ENCODE peak calls at places on chromosomes 12 and 14, in seven cellular contexts. One of them, this sample, is unnamed.

GRCh38 chr14:99062216-99062615 is 209.8 kb downstream of the BCL11B start:
- DNase-seq in progenitor cell of endocrine pancreas: no peak
- DNase-seq in GM04504: no peak
- DNase-seq in T1000: no peak
- DNase-seq in activated T-helper 1 cell treated with anti-CD3 and anti-CD28 coated beads, Interleukin-2, amount 50 U/mL, for 16 hours: no peak
- DNase-seq in left ventricle myocardium inferior: no peak
- DNase-seq in T-helper 9 cell: no peak
- DNase-seq in this sample: no peak

GRCh38 chr12:59763835-59764234 is 168.0 kb downstream of the SLC16A7 start:
- DNase-seq in T-helper 9 cell: no peak
- DNase-seq in progenitor cell of endocrine pancreas: no peak
- DNase-seq in left ventricle myocardium inferior: no peak
- DNase-seq in activated T-helper 1 cell treated with anti-CD3 and anti-CD28 coated beads, Interleukin-2, amount 50 U/mL, for 16 hours: no peak
- DNase-seq in GM04504: no peak
- DNase-seq in T1000: no peak
- DNase-seq in this sample: no peak

GRCh38 chr12:4244868-4245267 is 28.7 kb upstream of the CCND2 start:
- DNase-seq in progenitor cell of endocrine pancreas: no peak
- DNase-seq in left ventricle myocardium inferior: no peak
- DNase-seq in T-helper 9 cell: no peak
- DNase-seq in GM04504: no peak
- DNase-seq in T1000: no peak
- DNase-seq in activated T-helper 1 cell treated with anti-CD3 and anti-CD28 coated beads, Interleukin-2, amount 50 U/mL, for 16 hours: no peak
- DNase-seq in this sample: no peak

GRCh38 chr12:5244513-5244972 is 187.4 kb upstream of the NTF3 start:
- DNase-seq in T1000: no peak
- DNase-seq in activated T-helper 1 cell treated with anti-CD3 and anti-CD28 coated beads, Interleukin-2, amount 50 U/mL, for 16 hours: no peak
- DNase-seq in T-helper 9 cell: no peak
- DNase-seq in progenitor cell of endocrine pancreas: no peak
- DNase-seq in GM04504: no peak
- DNase-seq in left ventricle myocardium inferior: no peak
- DNase-seq in this sample: no peak

GRCh38 chr14:95255013-95255412 is 64.7 kb downstream of the CLMN start:
- DNase-seq in T1000: no peak
- DNase-seq in GM04504: no peak
- DNase-seq in left ventricle myocardium inferior: no peak
- DNase-seq in T-helper 9 cell: no peak
- DNase-seq in progenitor cell of endocrine pancreas: no peak
- DNase-seq in activated T-helper 1 cell treated with anti-CD3 and anti-CD28 coated beads, Interleukin-2, amount 50 U/mL, for 16 hours: no peak
- DNase-seq in this sample: no peak

GRCh38 chr14:27427796-27428195 is 830.0 kb upstream of the NOVA1 start:
- DNase-seq in activated T-helper 1 cell treated with anti-CD3 and anti-CD28 coated beads, Interleukin-2, amount 50 U/mL, for 16 hours: no peak
- DNase-seq in GM04504: no peak
- DNase-seq in left ventricle myocardium inferior: no peak
- DNase-seq in progenitor cell of endocrine pancreas: no peak
- DNase-seq in T1000: no peak
- DNase-seq in T-helper 9 cell: no peak
- DNase-seq in this sample: no peak

GRCh38 chr14:102579696-102580551 is 12.5 kb upstream of the RCOR1 start:
- DNase-seq in left ventricle myocardium inferior: no peak
- DNase-seq in GM04504: peak; percentile 70
- DNase-seq in T1000: no peak
- DNase-seq in progenitor cell of endocrine pancreas: no peak
- DNase-seq in T-helper 9 cell: no peak
- DNase-seq in activated T-helper 1 cell treated with anti-CD3 and anti-CD28 coated beads, Interleukin-2, amount 50 U/mL, for 16 hours: no peak
- DNase-seq in this sample: peak; percentile 38

GRCh38 chr12:65891987-65892481 is 67.8 kb downstream of the HMGA2 start:
- DNase-seq in progenitor cell of endocrine pancreas: no peak
- DNase-seq in activated T-helper 1 cell treated with anti-CD3 and anti-CD28 coated beads, Interleukin-2, amount 50 U/mL, for 16 hours: no peak
- DNase-seq in T1000: peak; percentile 100
- DNase-seq in GM04504: peak; percentile 98
- DNase-seq in T-helper 9 cell: no peak
- DNase-seq in left ventricle myocardium inferior: peak; percentile 71
- DNase-seq in this sample: no peak

GRCh38 chr12:33588725-33589405 is 149.2 kb upstream of the SYT10 start:
- DNase-seq in left ventricle myocardium inferior: no peak
- DNase-seq in activated T-helper 1 cell treated with anti-CD3 and anti-CD28 coated beads, Interleukin-2, amount 50 U/mL, for 16 hours: no peak
- DNase-seq in T1000: no peak
- DNase-seq in progenitor cell of endocrine pancreas: no peak
- DNase-seq in GM04504: no peak
- DNase-seq in T-helper 9 cell: no peak
- DNase-seq in this sample: peak; percentile 46

GRCh38 chr14:73209943-73210342 is 27.4 kb upstream of the PAPLN start:
- DNase-seq in progenitor cell of endocrine pancreas: no peak
- DNase-seq in left ventricle myocardium inferior: no peak
- DNase-seq in T-helper 9 cell: no peak
- DNase-seq in activated T-helper 1 cell treated with anti-CD3 and anti-CD28 coated beads, Interleukin-2, amount 50 U/mL, for 16 hours: no peak
- DNase-seq in GM04504: no peak
- DNase-seq in T1000: no peak
- DNase-seq in this sample: no peak

GRCh38 chr14:50210074-50210473 is 21.3 kb downstream of the SOS2 start:
- DNase-seq in T-helper 9 cell: no peak
- DNase-seq in progenitor cell of endocrine pancreas: no peak
- DNase-seq in activated T-helper 1 cell treated with anti-CD3 and anti-CD28 coated beads, Interleukin-2, amount 50 U/mL, for 16 hours: no peak
- DNase-seq in T1000: no peak
- DNase-seq in left ventricle myocardium inferior: no peak
- DNase-seq in GM04504: no peak
- DNase-seq in this sample: no peak

GRCh38 chr14:51157012-51157411 is 62.1 kb upstream of the TRIM9 start:
- DNase-seq in activated T-helper 1 cell treated with anti-CD3 and anti-CD28 coated beads, Interleukin-2, amount 50 U/mL, for 16 hours: no peak
- DNase-seq in GM04504: no peak
- DNase-seq in left ventricle myocardium inferior: no peak
- DNase-seq in progenitor cell of endocrine pancreas: no peak
- DNase-seq in T1000: no peak
- DNase-seq in T-helper 9 cell: no peak
- DNase-seq in this sample: peak; percentile 21

GRCh38 chr14:74860899-74861733 is 14.8 kb downstream of the PROX2 start:
- DNase-seq in progenitor cell of endocrine pancreas: peak; percentile 84
- DNase-seq in GM04504: peak; percentile 67
- DNase-seq in left ventricle myocardium inferior: peak; percentile 92
- DNase-seq in T-helper 9 cell: peak; percentile 98
- DNase-seq in T1000: peak; percentile 79
- DNase-seq in activated T-helper 1 cell treated with anti-CD3 and anti-CD28 coated beads, Interleukin-2, amount 50 U/mL, for 16 hours: peak; percentile 95
- DNase-seq in this sample: peak; percentile 78

GRCh38 chr14:30551460-30551859 is 7.5 kb upstream of the G2E3 start:
- DNase-seq in T-helper 9 cell: no peak
- DNase-seq in T1000: no peak
- DNase-seq in left ventricle myocardium inferior: no peak
- DNase-seq in activated T-helper 1 cell treated with anti-CD3 and anti-CD28 coated beads, Interleukin-2, amount 50 U/mL, for 16 hours: no peak
- DNase-seq in progenitor cell of endocrine pancreas: no peak
- DNase-seq in GM04504: no peak
- DNase-seq in this sample: no peak

GRCh38 chr14:64979336-64980074 is 7.2 kb upstream of the FNTB start:
- DNase-seq in left ventricle myocardium inferior: no peak
- DNase-seq in GM04504: no peak
- DNase-seq in activated T-helper 1 cell treated with anti-CD3 and anti-CD28 coated beads, Interleukin-2, amount 50 U/mL, for 16 hours: no peak
- DNase-seq in T-helper 9 cell: no peak
- DNase-seq in progenitor cell of endocrine pancreas: no peak
- DNase-seq in T1000: no peak
- DNase-seq in this sample: no peak

GRCh38 chr12:46383654-46384450 is 11.3 kb upstream of the SLC38A2 start:
- DNase-seq in left ventricle myocardium inferior: peak; percentile 95
- DNase-seq in T-helper 9 cell: peak; percentile 68
- DNase-seq in activated T-helper 1 cell treated with anti-CD3 and anti-CD28 coated beads, Interleukin-2, amount 50 U/mL, for 16 hours: peak; percentile 54
- DNase-seq in GM04504: peak; percentile 90
- DNase-seq in progenitor cell of endocrine pancreas: no peak
- DNase-seq in T1000: peak; percentile 89
- DNase-seq in this sample: peak; percentile 50

GRCh38 chr12:77768558-77768957 is 62.1 kb upstream of the NAV3 start:
- DNase-seq in T-helper 9 cell: no peak
- DNase-seq in left ventricle myocardium inferior: no peak
- DNase-seq in progenitor cell of endocrine pancreas: no peak
- DNase-seq in T1000: no peak
- DNase-seq in activated T-helper 1 cell treated with anti-CD3 and anti-CD28 coated beads, Interleukin-2, amount 50 U/mL, for 16 hours: no peak
- DNase-seq in GM04504: no peak
- DNase-seq in this sample: no peak